ENCODE peak calls at places on chromosomes 13 and 19, in six cellular contexts. L is choroid plexus epithelial cell, C is NCI-H1694, M is tibial artery, V is kidney tubule cell, X is head of caudate nucleus. F is an unnamed sample.
A peak's percentile ranks its signal among the peaks of the same experiment; 100 is the strongest.

GRCh38 chr13:110323172-110323851 is 16.2 kb downstream of the COL4A2 start:
- DNase-seq in M (peak; percentile 64), V (peak; percentile 100), X (no peak), L (peak; percentile 95), C (no peak), F (no peak)

GRCh38 chr13:48596128-48596429 is 57.6 kb upstream of the CYSLTR2 start:
- DNase-seq in M (no peak), V (no peak), L (no peak), X (no peak), C (no peak), F (no peak)

GRCh38 chr19:39401549-39402416 is 4.9 kb upstream of the ZFP36 start:
- DNase-seq in M (peak; percentile 89), X (peak; percentile 73), V (peak; percentile 86), L (peak; percentile 83), C (no peak), F (no peak)

GRCh38 chr19:43618921-43619261 is 538 bp downstream of the ZNF428 start:
- DNase-seq in X (no peak), M (no peak), V (no peak), L (no peak), C (peak; percentile 78), F (peak; percentile 68)

GRCh38 chr13:39776439-39776838 is 121.0 kb downstream of the COG6 start:
- DNase-seq in C (no peak), X (no peak), M (no peak), V (peak; percentile 45), L (peak; percentile 93), F (no peak)

GRCh38 chr19:34430738-34431625 is 2.8 kb downstream of the UBA2 start:
- DNase-seq in C (peak; percentile 26), L (peak; percentile 77), X (no peak), V (peak; percentile 52), M (no peak), F (peak; percentile 44)

GRCh38 chr13:75889427-75889826 is 253.3 kb downstream of the LMO7 start:
- DNase-seq in V (no peak), L (no peak), M (no peak), C (no peak), X (no peak), F (no peak)

GRCh38 chr19:53158119-53158656 is 665 bp downstream of the ZNF347 start:
- DNase-seq in C (no peak), M (peak; percentile 65), L (peak; percentile 27), V (peak; percentile 53), X (peak; percentile 51), F (peak; percentile 24)

GRCh38 chr13:22700488-22700887 is 480.3 kb upstream of the SGCG start:
- DNase-seq in X (no peak), M (no peak), L (no peak), V (no peak), C (no peak), F (no peak)

GRCh38 chr13:112876305-112877000 is 92.6 kb upstream of the MCF2L start:
- DNase-seq in C (no peak), V (no peak), L (no peak), X (no peak), M (no peak), F (no peak)

GRCh38 chr13:51728972-51729371 is 75.0 kb downstream of the DHRS12 start:
- DNase-seq in L (peak; percentile 93), V (peak; percentile 54), M (no peak), X (no peak), C (no peak), F (no peak)

GRCh38 chr19:30361721-30362120 is 10.5 kb upstream of the ZNF536 start:
- DNase-seq in V (no peak), L (no peak), M (no peak), C (no peak), X (no peak), F (no peak)

GRCh38 chr13:46748300-46748699 is 48.7 kb downstream of the ESD start:
- DNase-seq in M (no peak), X (no peak), L (no peak), V (no peak), C (no peak), F (no peak)

GRCh38 chr13:40490086-40490723 is 176.2 kb downstream of the FOXO1 start:
- DNase-seq in V (peak; percentile 35), C (no peak), L (no peak), X (no peak), M (no peak), F (no peak)

GRCh38 chr19:13920940-13921744 is 15.1 kb downstream of the CC2D1A start:
- DNase-seq in M (no peak), C (peak; percentile 42), X (peak; percentile 56), V (peak; percentile 31), L (peak; percentile 67), F (no peak)

GRCh38 chr19:47056416-47056815 is 8.0 kb upstream of the TMEM160 start:
- DNase-seq in X (no peak), L (no peak), C (no peak), V (no peak), M (no peak), F (no peak)

GRCh38 chr13:25286308-25286968 is 850 bp downstream of the MTMR6 start:
- DNase-seq in C (no peak), L (peak; percentile 58), M (no peak), X (peak; percentile 64), V (peak; percentile 67), F (no peak)

F was measured in GM12891.